ENCODE peak calls at places on chromosomes 11 and 22, in four cellular contexts. H, M, Q and W are unnamed samples.

GRCh38 chr11:88886796-88887195 is 179.0 kb downstream of the GRM5 start:
- DNase-seq in H (peak; percentile 63), M (peak; percentile 57), Q (peak; percentile 27), W (peak; percentile 40)

GRCh38 chr11:110128161-110128560 is 35.0 kb downstream of the ZC3H12C start:
- DNase-seq in H (no peak), M (no peak), Q (no peak), W (no peak)

GRCh38 chr22:46031965-46032851 is 55.2 kb upstream of the WNT7B start:
- DNase-seq in H (no peak), M (no peak), Q (no peak), W (no peak)

GRCh38 chr11:94885133-94885532 is 88.2 kb downstream of the CWC15 start:
- DNase-seq in H (no peak), M (no peak), Q (no peak), W (no peak)

GRCh38 chr22:46149998-46150549 is at the start of gene PPARA:
- DNase-seq in H (peak; percentile 86), M (peak; percentile 51), Q (peak; percentile 77), W (peak; percentile 46)

GRCh38 chr11:17683378-17684161 is 35.8 kb upstream of the MYOD1 start:
- DNase-seq in H (no peak), M (peak; percentile 58), Q (no peak), W (peak; percentile 42)

GRCh38 chr11:3166268-3167142 is 1.4 kb upstream of the OSBPL5 start:
- DNase-seq in H (no peak), M (no peak), Q (peak; percentile 48), W (no peak)

GRCh38 chr11:131169057-131169456 is 201.4 kb upstream of the NTM start:
- DNase-seq in H (no peak), M (no peak), Q (no peak), W (no peak)

GRCh38 chr22:50341977-50342650 is 1.0 kb upstream of the PPP6R2 start:
- DNase-seq in H (peak; percentile 96), M (peak; percentile 83), Q (peak; percentile 89), W (peak; percentile 83)

GRCh38 chr11:83720675-83721074 is 434.5 kb upstream of the CCDC90B start:
- DNase-seq in H (no peak), M (no peak), Q (no peak), W (no peak)

GRCh38 chr22:50548046-50548912 is 2.6 kb downstream of the KLHDC7B start:
- DNase-seq in H (peak; percentile 61), M (no peak), Q (no peak), W (no peak)

DNA sequence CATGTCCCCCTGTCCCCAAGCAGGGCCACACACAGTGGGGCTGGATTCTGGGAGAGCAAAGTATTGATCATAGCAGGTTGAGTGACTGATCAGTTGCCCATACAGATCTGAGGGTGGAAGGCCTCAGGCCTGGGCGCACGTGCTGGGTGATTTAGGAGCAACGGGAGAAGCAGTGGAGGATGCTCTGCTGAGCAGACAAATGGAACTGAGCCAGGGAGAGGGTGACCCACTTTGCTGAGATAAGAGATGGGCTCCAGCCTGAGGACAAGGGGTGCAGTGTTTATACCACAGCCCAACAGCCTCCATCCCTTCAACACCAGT is 15.0 kb downstream of the GNAZ start:
- DNase-seq in H (no peak), M (no peak), Q (no peak), W (no peak)
- TF ChIP-seq RNF2 in H (no peak), M (no peak), Q (no peak), W (no peak)

GRCh38 chr22:35995345-35995744 is 33.3 kb downstream of the RBFOX2 start:
- DNase-seq in H (no peak), M (no peak), Q (peak; percentile 23), W (no peak)
- TF ChIP-seq RNF2 in H (no peak), M (no peak), Q (no peak), W (no peak)

DNA sequence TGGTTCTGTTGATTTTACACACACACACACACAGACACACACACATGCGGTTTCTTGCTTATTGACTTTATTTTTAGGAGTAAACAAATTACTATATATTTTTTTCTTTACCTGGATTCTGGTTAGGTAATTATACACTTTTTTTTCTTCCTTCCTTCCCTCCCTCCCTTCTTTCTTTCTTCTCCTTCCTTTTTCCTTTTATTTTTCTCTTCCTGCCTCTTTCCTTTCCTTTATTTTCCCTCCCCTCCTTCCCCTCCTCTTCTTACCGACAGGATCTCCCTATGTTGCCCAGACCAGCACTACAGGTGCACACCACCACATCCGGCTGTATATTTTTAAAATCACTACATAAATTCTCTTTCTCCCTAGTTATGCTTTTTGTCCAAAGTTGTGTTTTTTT is 3.1 kb upstream of the SPDYC start:
- DNase-seq in H (no peak), M (no peak), Q (no peak), W (no peak)
- TF ChIP-seq RNF2 in H (no peak), M (no peak), Q (no peak), W (no peak)

GRCh38 chr11:121536116-121536515 is 83.3 kb upstream of the SORL1-AS1 start:
- DNase-seq in H (no peak), M (no peak), Q (no peak), W (no peak)
- TF ChIP-seq RNF2 in H (no peak), M (no peak), Q (no peak), W (no peak)

DNA sequence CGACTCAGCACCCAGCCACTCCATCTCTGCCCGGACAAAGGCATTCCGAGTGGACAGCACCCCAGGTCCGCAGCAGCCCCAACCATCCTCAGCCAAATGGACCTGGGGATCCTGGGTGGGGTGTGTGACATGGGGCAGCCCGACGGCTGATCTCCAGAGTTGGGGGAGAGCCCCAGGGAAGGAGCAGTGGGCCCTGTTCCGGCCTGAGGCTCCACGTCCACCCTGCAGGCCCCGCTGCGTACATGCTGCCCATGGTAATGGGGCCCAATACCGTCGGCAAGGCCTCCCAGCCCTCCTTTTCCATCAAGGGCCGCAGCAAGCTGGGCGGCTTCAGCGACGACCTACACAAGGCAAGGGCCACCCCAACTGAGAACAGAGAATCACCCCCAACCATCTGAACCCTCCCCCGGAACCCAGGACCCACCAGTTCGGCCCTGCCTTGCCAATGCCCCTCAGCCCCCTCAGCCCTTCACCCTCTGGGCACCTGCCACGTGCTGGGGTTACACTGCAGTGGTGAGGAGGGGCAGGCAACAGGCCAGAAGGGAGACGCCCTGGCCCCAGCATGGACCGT is 5.4 kb downstream of the SCGB1C1 start:
- DNase-seq in H (no peak), M (no peak), Q (no peak), W (no peak)
- TF ChIP-seq RNF2 in H (no peak), M (no peak), Q (no peak), W (no peak)

DNA sequence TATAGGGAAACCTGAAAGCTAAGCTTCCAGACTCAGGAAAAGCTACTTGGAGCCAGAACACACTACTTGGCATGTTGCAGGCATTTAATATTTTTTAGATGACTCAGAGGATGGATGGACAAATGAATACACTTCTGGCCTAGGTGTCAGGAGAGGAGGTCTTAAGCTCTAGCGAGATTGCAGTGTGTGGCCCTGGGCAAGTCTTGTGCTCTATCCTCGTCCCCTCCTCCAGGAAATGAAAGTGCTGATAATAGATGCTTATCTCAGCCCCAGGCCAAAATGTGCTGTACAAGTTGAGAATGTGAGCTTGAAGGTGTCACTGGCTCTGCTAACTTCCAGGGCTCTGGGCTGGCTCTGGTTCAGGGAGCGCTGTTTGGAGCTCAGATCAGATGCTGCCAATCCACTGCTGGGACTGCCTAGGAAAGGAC is 136.3 kb downstream of the PKNOX2 start:
- DNase-seq in H (no peak), M (peak; percentile 32), Q (no peak), W (no peak)
- TF ChIP-seq RNF2 in H (no peak), M (no peak), Q (no peak), W (no peak)